ENCODE peak calls at places on chromosomes 1 and 21, in eight cellular contexts. C is H9, U is Panc1, Z is OCI-LY7, G is upper lobe of right lung, J is adrenal gland, D is GM23248, O is heart left ventricle. R is an unnamed sample.

GRCh38 chr1:228276901-228277490 is 69.2 kb downstream of the OBSCN start:
- DNase-seq in C (peak; percentile 34), U (no peak), Z (no peak), G (peak; percentile 63), J (peak; percentile 50), D (no peak), O (peak; percentile 26), R (no peak)

GRCh38 chr1:219792337-219793021 is 135.9 kb downstream of the SLC30A10 start:
- DNase-seq in C (no peak), U (no peak), Z (no peak), G (no peak), J (no peak), D (peak; percentile 80), O (no peak), R (no peak)

GRCh38 chr1:115796897-115797296 is 28.4 kb upstream of the CASQ2 start:
- DNase-seq in C (no peak), U (no peak), Z (no peak), G (no peak), J (no peak), D (no peak), O (no peak), R (no peak)

GRCh38 chr1:201335174-201335870 is 42.2 kb downstream of the TNNT2 start:
- DNase-seq in C (no peak), U (no peak), Z (no peak), G (peak; percentile 21), J (no peak), D (no peak), O (no peak), R (no peak)

GRCh38 chr1:182568647-182569284 is 20.3 kb downstream of the RNASEL start:
- DNase-seq in C (no peak), U (no peak), Z (peak; percentile 73), G (no peak), J (no peak), D (no peak), O (no peak), R (no peak)

GRCh38 chr1:201142011-201142853 is 12.0 kb downstream of the TMEM9 start:
- DNase-seq in C (no peak), U (no peak), Z (no peak), G (peak; percentile 48), J (no peak), D (no peak), O (peak; percentile 73), R (peak; percentile 19)

GRCh38 chr1:18989956-18990355 is 33.5 kb upstream of the IFFO2 start:
- DNase-seq in C (no peak), U (no peak), Z (no peak), G (no peak), J (no peak), D (no peak), O (no peak), R (no peak)

GRCh38 chr1:72109916-72110315 is 172.4 kb downstream of the NEGR1 start:
- DNase-seq in C (no peak), U (no peak), Z (no peak), G (no peak), J (no peak), D (no peak), O (no peak), R (no peak)

GRCh38 chr1:1211541-1212511 is 2.1 kb downstream of the TNFRSF4 start:
- DNase-seq in C (no peak), U (no peak), Z (no peak), G (no peak), J (no peak), D (no peak), O (peak; percentile 21), R (no peak)

GRCh38 chr1:206655471-206655882 is 20.1 kb downstream of the DYRK3 start:
- DNase-seq in C (no peak), U (no peak), Z (no peak), G (no peak), J (no peak), D (no peak), O (peak; percentile 63), R (no peak)

GRCh38 chr1:100354971-100355394 is 2.7 kb downstream of the CDC14A start:
- DNase-seq in C (no peak), U (no peak), Z (peak; percentile 29), G (no peak), J (no peak), D (no peak), O (no peak), R (no peak)

GRCh38 chr1:180066150-180066549 is 88.5 kb upstream of the QSOX1 start:
- DNase-seq in C (no peak), U (no peak), Z (no peak), G (no peak), J (no peak), D (no peak), O (no peak), R (no peak)

GRCh38 chr1:53629101-53629691 is 109.8 kb downstream of the GLIS1 start:
- DNase-seq in C (peak; percentile 14), U (no peak), Z (no peak), G (no peak), J (peak; percentile 41), D (no peak), O (no peak), R (no peak)

GRCh38 chr1:3170566-3171453 is 101.8 kb downstream of the PRDM16 start:
- DNase-seq in C (no peak), U (no peak), Z (no peak), G (peak; percentile 85), J (peak; percentile 92), D (peak; percentile 32), O (peak; percentile 90), R (peak; percentile 87)

GRCh38 chr21:43669828-43670605 is 10.7 kb downstream of the RRP1B start:
- DNase-seq in C (no peak), U (no peak), Z (no peak), G (no peak), J (no peak), D (no peak), O (no peak), R (no peak)

GRCh38 chr21:45580576-45581321 is 38.5 kb upstream of the SLC19A1 start:
- DNase-seq in C (no peak), U (no peak), Z (no peak), G (peak; percentile 59), J (no peak), D (no peak), O (no peak), R (no peak)

GRCh38 chr1:18100493-18101063 is 7.0 kb upstream of the IGSF21 start:
- DNase-seq in C (peak; percentile 69), U (peak; percentile 30), Z (peak; percentile 58), G (no peak), J (peak; percentile 93), D (peak; percentile 77), O (peak; percentile 57), R (peak; percentile 17)

GRCh38 chr1:169018751-169019150 is 87.7 kb upstream of the ATP1B1 start:
- DNase-seq in C (no peak), U (no peak), Z (no peak), G (no peak), J (no peak), D (no peak), O (no peak), R (no peak)

GRCh38 chr1:44807364-44808062 is 362 bp upstream of the DYNLT4 start:
- DNase-seq in C (peak; percentile 97), U (peak; percentile 95), Z (peak; percentile 68), G (peak; percentile 98), J (peak; percentile 99), D (peak; percentile 100), O (peak; percentile 98), R (peak; percentile 68)

GRCh38 chr1:85850238-85850637 is 142.0 kb upstream of the ZNHIT6 start:
- DNase-seq in C (no peak), U (peak; percentile 91), Z (no peak), G (no peak), J (no peak), D (peak; percentile 94), O (no peak), R (no peak)

GRCh38 chr21:16239659-16240265 is 510.0 kb downstream of the USP25 start:
- DNase-seq in C (no peak), U (no peak), Z (no peak), G (no peak), J (no peak), D (no peak), O (no peak), R (no peak)

GRCh38 chr21:31279214-31279613 is 64.8 kb downstream of the TIAM1 start:
- DNase-seq in C (no peak), U (no peak), Z (no peak), G (no peak), J (no peak), D (no peak), O (no peak), R (no peak)

GRCh38 chr1:54401799-54402198 is 4.4 kb downstream of the SSBP3 start:
- DNase-seq in C (no peak), U (no peak), Z (no peak), G (no peak), J (no peak), D (no peak), O (no peak), R (no peak)

GRCh38 chr1:154474802-154475201 is 27.2 kb upstream of the TDRD10 start:
- DNase-seq in C (no peak), U (no peak), Z (no peak), G (peak; percentile 74), J (peak; percentile 72), D (peak; percentile 76), O (peak; percentile 40), R (peak; percentile 84)

GRCh38 chr1:185409763-185410528 is 92.9 kb upstream of the IVNS1ABP start:
- DNase-seq in C (no peak), U (no peak), Z (no peak), G (no peak), J (no peak), D (no peak), O (no peak), R (no peak)

GRCh38 chr1:69952691-69953090 is 252.7 kb downstream of the LRRC40 start:
- DNase-seq in C (no peak), U (no peak), Z (no peak), G (no peak), J (no peak), D (no peak), O (no peak), R (no peak)

GRCh38 chr1:232435746-232436145 is 194.2 kb downstream of the SIPA1L2 start:
- DNase-seq in C (no peak), U (no peak), Z (no peak), G (no peak), J (no peak), D (peak; percentile 39), O (peak; percentile 54), R (no peak)

GRCh38 chr1:98323396-98323795 is 338.1 kb upstream of the SNX7 start:
- DNase-seq in C (no peak), U (no peak), Z (no peak), G (no peak), J (no peak), D (peak; percentile 93), O (peak; percentile 19), R (no peak)
- H3K27ac ChIP-seq in C (no peak overlapping the region), U (peak overlapping the region; percentile 82), Z (no peak overlapping the region), G (peak overlapping the region; percentile 56), J (no peak overlapping the region), D (peak overlapping the region; percentile 87), O (no peak overlapping the region), R (no peak overlapping the region)

GRCh38 chr1:64880449-64880848 is 85.9 kb downstream of the JAK1 start:
- DNase-seq in C (no peak), U (no peak), Z (no peak), G (no peak), J (no peak), D (no peak), O (no peak), R (no peak)
- H3K27ac ChIP-seq in C (no peak overlapping the region), U (no peak overlapping the region), Z (no peak overlapping the region), G (no peak overlapping the region), J (no peak overlapping the region), D (no peak overlapping the region), O (no peak overlapping the region), R (no peak overlapping the region)

GRCh38 chr1:109383850-109384249 is 13.9 kb downstream of the SORT1 start:
- DNase-seq in C (no peak), U (no peak), Z (no peak), G (no peak), J (no peak), D (peak; percentile 62), O (no peak), R (no peak)
- H3K27ac ChIP-seq in C (peak overlapping the region; percentile 82), U (no peak overlapping the region), Z (no peak overlapping the region), G (peak overlapping the region; percentile 48), J (no peak overlapping the region), D (peak overlapping the region; percentile 23), O (peak overlapping the region; percentile 51), R (peak overlapping the region; percentile 21)

GRCh38 chr1:41022424-41022823 is 899 bp upstream of the SLFNL1 start:
- DNase-seq in C (no peak), U (no peak), Z (no peak), G (no peak), J (peak; percentile 47), D (no peak), O (no peak), R (no peak)
- H3K27ac ChIP-seq in C (no peak overlapping the region), U (no peak overlapping the region), Z (no peak overlapping the region), G (no peak overlapping the region), J (no peak overlapping the region), D (no peak overlapping the region), O (no peak overlapping the region), R (no peak overlapping the region)